ENCODE peak calls at places on chromosome 16, in five cellular contexts. Z is HEK293T, J is H1, U is NT2/D1, B is GM12878. N is an unnamed sample.

GRCh38 chr16:30394603-30395154 is 541 bp upstream of the ZNF48 start:
- DNase-seq in Z (no peak), J (no peak), U (no peak), B (no peak), N (no peak)

GRCh38 chr16:76118344-76118743 is 158.9 kb upstream of the CNTNAP4 start:
- DNase-seq in Z (no peak), J (no peak), U (no peak), B (no peak), N (no peak)

GRCh38 chr16:59566446-59566845 is 832.3 kb upstream of the GOT2 start:
- DNase-seq in Z (no peak), J (no peak), U (no peak), B (no peak), N (no peak)

GRCh38 chr16:9115277-9115676 is 23.8 kb downstream of the HAPSTR1 start:
- DNase-seq in Z (no peak), J (no peak), U (no peak), B (no peak), N (no peak)

GRCh38 chr16:89408315-89408714 is 82.0 kb downstream of the ANKRD11 start:
- DNase-seq in Z (no peak), J (no peak), U (no peak), B (no peak), N (no peak)

GRCh38 chr16:22216191-22216831 is 10.2 kb downstream of the EEF2K start:
- DNase-seq in Z (no peak), J (no peak), U (no peak), B (no peak), N (no peak)

GRCh38 chr16:11619327-11619851 is 32.7 kb upstream of the LITAF start:
- DNase-seq in Z (no peak), J (no peak), U (no peak), B (peak), N (no peak)

GRCh38 chr16:51359141-51359960 is 208.3 kb upstream of the SALL1 start:
- DNase-seq in Z (no peak), J (peak), U (peak), B (no peak), N (no peak)

GRCh38 chr16:11278681-11279628 is 2.2 kb downstream of the PRM1 start:
- DNase-seq in Z (no peak), J (no peak), U (no peak), B (no peak), N (peak)

GRCh38 chr16:82241469-82242052 is 71.5 kb upstream of the MPHOSPH6 start:
- DNase-seq in Z (no peak), J (no peak), U (no peak), B (no peak), N (no peak)

GRCh38 chr16:6684076-6684673 is 648.5 kb upstream of the RBFOX1 start:
- DNase-seq in Z (peak), J (peak), U (peak), B (no peak), N (peak)

GRCh38 chr16:4110680-4111079 is 5.6 kb downstream of the ADCY9 start:
- DNase-seq in Z (no peak), J (no peak), U (no peak), B (no peak), N (peak)

GRCh38 chr16:89994389-89994720 is 24.9 kb downstream of the DBNDD1 start:
- DNase-seq in Z (no peak), J (no peak), U (no peak), B (no peak), N (no peak)

GRCh38 chr16:30380801-30381208 is 1.6 kb downstream of the SEPTIN1 start:
- DNase-seq in Z (no peak), J (no peak), U (no peak), B (no peak), N (no peak)

GRCh38 chr16:536746-537145 is 9.2 kb downstream of the CAPN15 start:
- DNase-seq in Z (no peak), J (no peak), U (no peak), B (no peak), N (no peak)

GRCh38 chr16:3142327-3142726 is 7.5 kb downstream of the ZNF213 start:
- DNase-seq in Z (no peak), J (no peak), U (no peak), B (no peak), N (no peak)

GRCh38 chr16:11256657-11257130 is 690 bp upstream of the SOCS1 start:
- DNase-seq in Z (no peak), J (no peak), U (no peak), B (no peak), N (no peak)

GRCh38 chr16:15933781-15934180 is 15.6 kb upstream of the ABCC1 start:
- DNase-seq in Z (no peak), J (no peak), U (no peak), B (no peak), N (no peak)

GRCh38 chr16:77594798-77595625 is 127.3 kb upstream of the NUDT7 start:
- DNase-seq in Z (no peak), J (no peak), U (no peak), B (no peak), N (no peak)

GRCh38 chr16:3131755-3132377 is 3.0 kb upstream of the ZNF213 start:
- DNase-seq in Z (peak), J (peak), U (no peak), B (no peak), N (peak)

GRCh38 chr16:67657017-67657608 is 2.9 kb downstream of the ACD start:
- DNase-seq in Z (no peak), J (no peak), U (no peak), B (no peak), N (no peak)

GRCh38 chr16:18983565-18984424 is at the start of gene TMC7:
- DNase-seq in Z (peak), J (peak), U (peak), B (no peak), N (peak)

GRCh38 chr16:57802635-57803412 is 533 bp upstream of the KIFC3 start:
- DNase-seq in Z (no peak), J (peak), U (no peak), B (no peak), N (peak)

GRCh38 chr16:66886346-66886745 is 6.0 kb downstream of the PDP2 start:
- DNase-seq in Z (no peak), J (no peak), U (no peak), B (no peak), N (no peak)

GRCh38 chr16:17647879-17648649 is 177.3 kb upstream of the XYLT1 start:
- DNase-seq in Z (no peak), J (no peak), U (no peak), B (no peak), N (no peak)

GRCh38 chr16:73020409-73020884 is 27.5 kb downstream of the ZFHX3 start:
- DNase-seq in Z (no peak), J (no peak), U (no peak), B (no peak), N (peak)

GRCh38 chr16:67672739-67673662 is 6.4 kb downstream of the C16orf86 start:
- DNase-seq in Z (peak), J (peak), U (no peak), B (no peak), N (peak)

GRCh38 chr16:26816266-26816665 is 250.5 kb upstream of the C16orf82 start:
- DNase-seq in Z (no peak), J (no peak), U (no peak), B (no peak), N (peak)

GRCh38 chr16:83926726-83927397 is 26.2 kb upstream of the OSGIN1 start:
- DNase-seq in Z (peak), J (peak), U (peak), B (no peak), N (peak)

GRCh38 chr16:12178251-12178990 is 201.9 kb downstream of the SNX29 start:
- DNase-seq in Z (no peak), J (no peak), U (no peak), B (no peak), N (no peak)

GRCh38 chr16:88013091-88013609 is 61.9 kb downstream of the BANP start:
- DNase-seq in Z (no peak), J (no peak), U (no peak), B (no peak), N (no peak)

GRCh38 chr16:22220076-22220453 is 14.0 kb downstream of the EEF2K start:
- DNase-seq in Z (no peak), J (no peak), U (no peak), B (no peak), N (no peak)

GRCh38 chr16:1209081-1209480 is 16.0 kb downstream of the TPSG1 start:
- DNase-seq in Z (no peak), J (no peak), U (no peak), B (no peak), N (no peak)

GRCh38 chr16:6496996-6497395 is 835.6 kb upstream of the RBFOX1 start:
- DNase-seq in Z (no peak), J (no peak), U (no peak), B (no peak), N (no peak)

GRCh38 chr16:57594531-57595031 is 33.8 kb upstream of the ADGRG1 start:
- DNase-seq in Z (no peak), J (no peak), U (no peak), B (no peak), N (no peak)

GRCh38 chr16:53007095-53007494 is 45.6 kb downstream of the CHD9NB start:
- DNase-seq in Z (no peak), J (no peak), U (no peak), B (no peak), N (no peak)

GRCh38 chr16:3789375-3790067 is 72.2 kb upstream of the TRAP1 start:
- DNase-seq in Z (no peak), J (no peak), U (no peak), B (peak), N (no peak)

GRCh38 chr16:79083879-79084278 is 516.7 kb downstream of the MAF start:
- DNase-seq in Z (no peak), J (no peak), U (no peak), B (no peak), N (no peak)
- TF ChIP-seq SUZ12 in Z (no peak), J (no peak), U (no peak), B (no peak), N (no peak)

GRCh38 chr16:85652431-85653221 is 36.1 kb downstream of the GINS2 start:
- DNase-seq in Z (peak), J (no peak), U (no peak), B (no peak), N (peak)
- TF ChIP-seq SUZ12 in Z (no peak), J (no peak), U (no peak), B (no peak), N (no peak)

DNA sequence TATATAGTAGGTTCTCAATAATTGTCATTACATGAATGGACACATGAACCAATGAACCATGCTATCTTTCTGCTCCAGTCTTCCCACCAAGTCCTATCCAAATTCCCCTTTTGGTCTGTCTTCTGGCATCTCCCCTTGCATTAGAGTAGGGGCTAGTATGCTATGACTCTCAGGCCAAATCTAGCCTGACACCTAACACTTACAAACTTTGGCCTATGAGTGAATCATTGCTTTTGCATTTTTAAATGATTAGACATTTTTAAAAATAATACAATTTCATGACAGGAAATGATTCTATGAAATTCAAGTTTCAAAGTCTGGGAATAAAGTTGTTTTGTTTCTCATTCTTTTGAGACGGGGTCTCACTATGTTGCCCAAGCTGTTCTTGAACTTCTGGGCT is 102.5 kb upstream of the MAF start:
- DNase-seq in Z (no peak), J (no peak), U (no peak), B (no peak), N (no peak)
- TF ChIP-seq SUZ12 in Z (no peak), J (no peak), U (no peak), B (no peak), N (no peak)

GRCh38 chr16:85616608-85617311 is 3.6 kb downstream of the GSE1 start:
- DNase-seq in Z (no peak), J (no peak), U (no peak), B (peak), N (no peak)
- TF ChIP-seq SUZ12 in Z (no peak), J (no peak), U (no peak), B (no peak), N (no peak)

GRCh38 chr16:55672471-55672870 is 16.7 kb downstream of the SLC6A2 start:
- DNase-seq in Z (no peak), J (no peak), U (no peak), B (no peak), N (no peak)
- TF ChIP-seq SUZ12 in Z (no peak), J (no peak), U (no peak), B (no peak), N (no peak)

GRCh38 chr16:85360323-85361277 is 248.3 kb upstream of the CIBAR2 start:
- DNase-seq in Z (no peak), J (no peak), U (no peak), B (no peak), N (no peak)
- TF ChIP-seq SUZ12 in Z (no peak), J (no peak), U (no peak), B (no peak), N (no peak)

GRCh38 chr16:50303605-50304466 is 37.5 kb downstream of the ADCY7 start:
- DNase-seq in Z (no peak), J (peak), U (no peak), B (no peak), N (peak)

GRCh38 chr16:50304467-50305440 is 38.4 kb downstream of the ADCY7 start:
- DNase-seq in Z (no peak), J (peak), U (no peak), B (no peak), N (no peak)

GRCh38 chr16:50302472-50303005 is 36.2 kb downstream of the ADCY7 start:
- DNase-seq in Z (no peak), J (no peak), U (no peak), B (no peak), N (no peak)

GRCh38 chr16:50301626-50302471 is 35.5 kb downstream of the ADCY7 start:
- DNase-seq in Z (no peak), J (peak), U (no peak), B (no peak), N (no peak)

GRCh38 chr16:50303041-50303604 is 36.8 kb downstream of the ADCY7 start:
- DNase-seq in Z (no peak), J (peak), U (no peak), B (no peak), N (peak)
- TF ChIP-seq SUZ12 in Z (no peak), J (no peak), U (no peak), B (no peak), N (no peak)

GRCh38 chr16:81067166-81067565 is 9.9 kb downstream of the C16orf46 start:
- DNase-seq in Z (no peak), J (no peak), U (no peak), B (no peak), N (no peak)

GRCh38 chr16:81061855-81062608 is 15.0 kb downstream of the C16orf46 start:
- DNase-seq in Z (no peak), J (no peak), U (no peak), B (no peak), N (no peak)

GRCh38 chr16:81069063-81069462 is 8.0 kb downstream of the C16orf46 start:
- DNase-seq in Z (no peak), J (no peak), U (no peak), B (no peak), N (no peak)

GRCh38 chr16:81070979-81071378 is 6.1 kb downstream of the C16orf46 start:
- DNase-seq in Z (no peak), J (no peak), U (no peak), B (no peak), N (no peak)

DNA sequence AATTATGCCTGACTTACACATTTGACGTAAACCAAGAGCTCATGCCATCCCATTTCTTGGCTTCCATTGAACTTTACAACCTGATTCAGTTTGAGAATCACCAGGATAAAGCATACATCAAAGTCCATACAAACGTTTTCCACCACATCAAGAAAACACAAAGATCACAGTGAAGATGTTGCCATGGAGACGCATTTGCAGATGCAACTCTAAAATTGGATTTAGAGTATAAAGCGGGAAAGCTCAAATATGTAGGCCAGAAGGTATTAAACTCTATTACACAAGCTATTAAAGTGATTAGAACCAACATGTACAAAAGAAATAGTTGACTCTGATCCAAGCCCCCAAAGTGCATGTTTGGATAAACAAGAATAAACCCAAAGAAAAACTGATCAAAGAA is 10.3 kb downstream of the C16orf46 start:
- DNase-seq in Z (no peak), J (no peak), U (no peak), B (no peak), N (no peak)
- TF ChIP-seq SUZ12 in Z (no peak), J (no peak), U (no peak), B (no peak), N (no peak)

N was measured in HepG2.